ENCODE peak calls at places on chromosomes 2 and 18, in six cellular contexts. C is adipocyte, L is dorsolateral prefrontal cortex, B is mesendoderm, H is uterus, X is stomach. A is an unnamed sample. For H3K27me3, the result is how much of the 10 kb centered on the place peaks cover.

GRCh38 chr2:1707771-1708351 is 36.5 kb downstream of the PXDN start:
- DNase-seq in C (peak), L (no peak), B (peak), H (peak), X (no peak), A (no peak)

GRCh38 chr2:189581354-189582139 is 961 bp upstream of the SLC40A1 start:
- DNase-seq in C (no peak), L (no peak), B (peak), H (no peak), X (peak), A (peak)

GRCh38 chr2:201827621-201828020 is 21.3 kb downstream of the CDK15 start:
- DNase-seq in C (no peak), L (no peak), B (no peak), H (no peak), X (no peak), A (no peak)

GRCh38 chr2:201129044-201129505 is 13.1 kb downstream of the CFLAR start:
- DNase-seq in C (peak), L (no peak), B (no peak), H (no peak), X (peak), A (no peak)

GRCh38 chr2:9763356-9764152 is 79.7 kb upstream of the TAF1B start:
- DNase-seq in C (no peak), L (no peak), B (no peak), H (no peak), X (no peak), A (no peak)

GRCh38 chr2:98608118-98608961 is at the start of the genes COA5 and UNC50:
- DNase-seq in C (peak), L (peak), B (peak), H (peak), X (peak), A (peak)

GRCh38 chr18:32237024-32237423 is 47.2 kb downstream of the MEP1B start:
- DNase-seq in C (no peak), L (no peak), B (no peak), H (no peak), X (no peak), A (no peak)

GRCh38 chr2:16665746-16666452 is at the start of gene CYRIA:
- DNase-seq in C (peak), L (peak), B (peak), H (peak), X (peak), A (peak)

GRCh38 chr2:222594679-222595078 is 61.2 kb downstream of the FARSB start:
- DNase-seq in C (peak), L (no peak), B (no peak), H (no peak), X (no peak), A (no peak)

GRCh38 chr18:69838620-69839411 is 108.9 kb downstream of the CD226 start:
- DNase-seq in C (no peak), L (no peak), B (peak), H (no peak), X (no peak), A (no peak)

GRCh38 chr2:134027980-134028379 is 225.9 kb upstream of the MGAT5 start:
- DNase-seq in C (no peak), L (no peak), B (peak), H (no peak), X (no peak), A (no peak)

GRCh38 chr2:46796843-46797625 is 118.6 kb downstream of the MCFD2 start:
- DNase-seq in C (peak), L (no peak), B (no peak), H (no peak), X (no peak), A (no peak)

GRCh38 chr18:59200787-59201186 is 19.2 kb upstream of the GRP start:
- DNase-seq in C (peak), L (no peak), B (peak), H (no peak), X (no peak), A (no peak)

GRCh38 chr18:58599106-58599505 is 29.8 kb downstream of the ALPK2 start:
- DNase-seq in C (no peak), L (no peak), B (peak), H (no peak), X (no peak), A (no peak)

GRCh38 chr2:30714811-30715709 is 92.2 kb downstream of the CAPN13 start:
- DNase-seq in C (no peak), L (no peak), B (peak), H (no peak), X (peak), A (no peak)

GRCh38 chr18:45254683-45255082 is 360.6 kb upstream of the SLC14A2 start:
- DNase-seq in C (peak), L (no peak), B (no peak), H (peak), X (no peak), A (no peak)

GRCh38 chr2:180385601-180386201 is 378.6 kb upstream of the CWC22 start:
- DNase-seq in C (peak), L (no peak), B (no peak), H (no peak), X (no peak), A (no peak)

GRCh38 chr2:157312866-157313486 is 12.6 kb downstream of the ERMN start:
- DNase-seq in C (peak), L (no peak), B (no peak), H (no peak), X (no peak), A (no peak)

GRCh38 chr18:58671941-58672565 is 788 bp downstream of the MALT1 start:
- DNase-seq in C (peak), L (no peak), B (peak), H (no peak), X (peak), A (no peak)

GRCh38 chr18:2687390-2688001 is 32.0 kb downstream of the SMCHD1 start:
- DNase-seq in C (no peak), L (no peak), B (no peak), H (no peak), X (no peak), A (no peak)

GRCh38 chr18:45687617-45688016 is 36.4 kb upstream of the SLC14A1 start:
- DNase-seq in C (no peak), L (no peak), B (no peak), H (no peak), X (no peak), A (no peak)

GRCh38 chr2:595141-595805 is 81.9 kb downstream of the TMEM18 start:
- DNase-seq in C (no peak), L (no peak), B (no peak), H (no peak), X (no peak), A (no peak)
- H3K27me3 ChIP-seq in C (under half), L (under half), B (under half), H (under half), X (under half), A (under half)

GRCh38 chr2:120886967-120887672 is 151.5 kb downstream of the GLI2 start:
- DNase-seq in C (no peak), L (no peak), B (no peak), H (no peak), X (peak), A (no peak)

GRCh38 chr2:120886534-120886961 is 150.9 kb downstream of the GLI2 start:
- DNase-seq in C (no peak), L (no peak), B (no peak), H (no peak), X (no peak), A (no peak)

GRCh38 chr2:120885311-120885710 is 149.6 kb downstream of the GLI2 start:
- DNase-seq in C (no peak), L (no peak), B (no peak), H (no peak), X (no peak), A (no peak)

GRCh38 chr2:120884406-120885290 is 149.0 kb downstream of the GLI2 start:
- DNase-seq in C (no peak), L (no peak), B (no peak), H (no peak), X (no peak), A (no peak)

GRCh38 chr2:120885749-120886148 is 150.1 kb downstream of the GLI2 start:
- DNase-seq in C (no peak), L (no peak), B (no peak), H (no peak), X (no peak), A (no peak)
- H3K27me3 ChIP-seq in C (under half), L (under half), B (under half), H (under half), X (under half), A (under half)

GRCh38 chr18:79397288-79397829 is 1.6 kb downstream of the NFATC1 start:
- DNase-seq in C (no peak), L (peak), B (no peak), H (no peak), X (no peak), A (no peak)

GRCh38 chr18:79395761-79396404 is at the start of gene NFATC1:
- DNase-seq in C (peak), L (peak), B (peak), H (peak), X (peak), A (peak)

GRCh38 chr18:79397830-79398761 is 2.4 kb downstream of the NFATC1 start:
- DNase-seq in C (no peak), L (peak), B (no peak), H (no peak), X (no peak), A (no peak)

GRCh38 chr18:79395308-79395640 is 456 bp upstream of the NFATC1 start:
- DNase-seq in C (no peak), L (no peak), B (no peak), H (no peak), X (no peak), A (no peak)

DNA sequence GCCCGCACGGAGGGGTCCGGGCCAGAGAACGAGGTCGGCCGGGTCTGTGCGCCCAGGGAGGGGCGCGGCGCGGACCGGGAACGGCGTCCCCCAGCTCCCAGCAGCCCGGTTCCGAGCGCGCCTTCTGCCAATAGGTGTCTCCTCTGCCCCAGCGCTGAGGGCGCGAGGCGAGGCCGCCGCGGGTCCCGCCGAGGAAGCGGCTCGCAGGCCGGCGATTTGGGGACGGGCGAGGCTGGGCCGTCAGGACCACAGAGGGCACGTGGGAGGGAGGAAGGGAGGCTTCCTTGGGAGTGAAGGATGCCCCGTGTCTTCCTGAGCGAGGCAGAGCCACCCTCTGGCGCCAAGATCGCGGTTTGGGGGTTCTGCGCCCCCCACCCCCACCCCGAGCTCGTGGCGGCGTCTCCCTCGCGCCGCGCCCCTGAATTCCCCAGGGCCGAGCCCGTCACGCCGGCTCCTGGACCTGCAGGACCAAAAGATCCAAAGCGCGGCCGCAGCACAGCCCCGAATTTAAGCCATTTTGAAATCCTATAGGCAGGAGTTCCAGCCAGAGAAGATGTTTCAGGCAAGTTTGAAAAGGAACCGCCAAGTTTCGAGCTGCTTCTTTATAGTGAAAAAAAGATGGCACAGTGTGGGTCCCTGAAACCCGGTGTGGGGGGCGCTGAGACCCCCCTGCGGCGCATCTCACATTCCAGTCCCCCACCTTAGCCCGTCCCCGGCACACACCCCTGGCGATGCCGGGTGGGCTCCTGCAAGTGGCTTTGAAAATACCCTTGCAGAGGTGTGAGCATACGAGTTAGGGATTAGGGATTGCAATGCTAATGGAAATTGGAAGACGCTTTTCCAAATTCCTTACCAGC is 929 bp downstream of the NFATC1 start:
- DNase-seq in C (peak), L (peak), B (peak), H (peak), X (no peak), A (peak)
- H3K27me3 ChIP-seq in C (under half), L (under half), B (under half), H (under half), X (half or more), A (under half)

DNA sequence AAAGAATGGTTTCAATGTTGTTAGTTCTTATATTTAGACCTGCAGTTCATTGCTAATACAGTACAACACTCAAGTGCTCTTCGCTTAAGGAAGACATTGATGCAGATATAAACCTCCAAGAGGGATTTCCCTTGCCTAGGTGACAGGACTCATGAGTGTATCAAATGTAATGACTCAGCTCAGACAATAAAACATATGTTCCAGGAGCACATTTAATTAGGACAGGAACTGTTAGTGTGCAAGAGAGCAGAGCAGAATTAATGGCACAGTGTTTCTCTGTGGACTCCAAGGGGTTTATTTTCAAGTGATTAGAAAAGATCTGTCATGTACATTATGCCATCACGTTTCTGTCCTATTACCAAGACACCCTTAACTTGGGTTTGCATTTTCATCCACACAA is 375.0 kb downstream of the LRRTM4 start:
- DNase-seq in C (no peak), L (no peak), B (no peak), H (no peak), X (no peak), A (no peak)
- H3K27me3 ChIP-seq in C (under half), L (under half), B (under half), H (under half), X (under half), A (under half)

DNA sequence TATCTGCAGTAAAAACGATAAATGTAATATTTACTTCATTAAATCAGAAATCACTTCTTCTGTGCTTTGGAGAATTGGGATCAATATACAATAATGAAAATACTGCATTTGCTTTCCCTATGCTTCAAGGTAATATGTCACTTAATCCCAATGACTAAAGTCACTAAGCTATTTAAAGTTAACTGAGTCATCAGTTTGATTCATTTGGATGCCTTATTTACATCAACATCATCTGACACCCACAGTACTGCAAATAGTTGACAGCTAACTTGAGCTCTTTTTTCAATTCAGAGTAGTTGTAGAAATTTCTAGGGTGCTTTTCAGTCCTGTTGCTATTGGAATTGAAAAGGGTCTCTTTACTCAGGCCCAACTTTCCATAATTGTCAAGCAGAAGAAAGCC is 776.9 kb upstream of the FSHR start:
- DNase-seq in C (no peak), L (no peak), B (no peak), H (no peak), X (no peak), A (no peak)
- H3K27me3 ChIP-seq in C (under half), L (under half), B (under half), H (under half), X (under half), A (under half)

GRCh38 chr2:236700703-236701102 is 131.1 kb downstream of the ACKR3 start:
- DNase-seq in C (no peak), L (no peak), B (no peak), H (no peak), X (no peak), A (no peak)

GRCh38 chr2:236698008-236698407 is 128.4 kb downstream of the ACKR3 start:
- DNase-seq in C (no peak), L (no peak), B (no peak), H (no peak), X (no peak), A (no peak)

GRCh38 chr2:236694125-236694888 is 124.7 kb downstream of the ACKR3 start:
- DNase-seq in C (no peak), L (no peak), B (peak), H (no peak), X (no peak), A (no peak)

GRCh38 chr2:236693531-236693930 is 123.9 kb downstream of the ACKR3 start:
- DNase-seq in C (no peak), L (no peak), B (peak), H (no peak), X (no peak), A (no peak)

DNA sequence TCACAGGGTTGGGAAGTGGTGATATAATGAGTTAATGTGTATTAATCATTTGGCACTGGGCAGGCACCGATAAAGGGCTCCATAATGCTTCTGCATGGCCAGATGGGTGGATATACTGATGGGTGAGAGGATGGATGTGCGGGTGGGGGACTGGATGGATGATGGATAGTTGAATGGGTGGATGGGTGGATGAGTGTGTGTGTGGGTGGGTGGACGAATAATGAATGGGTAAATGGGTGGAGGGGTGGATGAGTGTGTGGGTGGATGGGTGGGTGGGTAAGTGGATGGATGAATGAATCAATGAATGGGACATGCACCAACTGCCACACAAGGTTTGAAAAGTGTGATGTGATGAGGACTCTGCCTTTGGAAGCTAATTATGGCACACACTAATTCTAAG is 127.2 kb downstream of the ACKR3 start:
- DNase-seq in C (no peak), L (no peak), B (no peak), H (no peak), X (no peak), A (no peak)
- H3K27me3 ChIP-seq in C (under half), L (under half), B (under half), H (under half), X (under half), A (under half)

GRCh38 chr2:86309966-86310365 is 27.5 kb downstream of the REEP1 start:
- DNase-seq in C (no peak), L (no peak), B (no peak), H (no peak), X (no peak), A (no peak)
- H3K27me3 ChIP-seq in C (under half), L (under half), B (under half), H (under half), X (under half), A (under half)

GRCh38 chr2:237405006-237405559 is 8.9 kb downstream of the COL6A3 start:
- DNase-seq in C (no peak), L (no peak), B (no peak), H (no peak), X (no peak), A (no peak)

GRCh38 chr2:237403024-237403882 is 10.7 kb downstream of the COL6A3 start:
- DNase-seq in C (peak), L (no peak), B (peak), H (no peak), X (no peak), A (no peak)

GRCh38 chr2:237407734-237408133 is 6.2 kb downstream of the COL6A3 start:
- DNase-seq in C (peak), L (no peak), B (no peak), H (peak), X (no peak), A (no peak)

GRCh38 chr2:237404413-237404812 is 9.6 kb downstream of the COL6A3 start:
- DNase-seq in C (no peak), L (no peak), B (no peak), H (no peak), X (no peak), A (no peak)

DNA sequence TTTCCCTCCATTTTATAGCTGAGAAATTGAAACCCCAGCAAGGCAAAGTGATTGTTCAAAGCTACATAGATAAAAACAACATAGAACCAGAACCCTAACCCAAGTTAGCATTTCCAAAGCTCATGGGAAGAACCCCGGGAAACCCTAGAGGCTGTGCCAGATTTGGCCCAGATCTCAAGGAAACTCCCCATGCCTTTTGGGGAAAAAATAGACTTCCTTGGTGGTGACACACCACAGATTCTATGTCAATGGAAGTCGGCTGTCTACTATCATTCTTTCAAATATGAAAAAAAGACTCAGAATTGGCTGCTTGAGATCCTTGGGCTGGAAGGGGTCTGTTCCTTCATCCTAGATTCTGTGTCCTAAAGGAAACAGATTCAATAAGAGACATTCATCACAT is 8.4 kb downstream of the COL6A3 start:
- DNase-seq in C (no peak), L (no peak), B (no peak), H (no peak), X (no peak), A (no peak)
- H3K27me3 ChIP-seq in C (under half), L (under half), B (under half), H (under half), X (under half), A (under half)

DNA sequence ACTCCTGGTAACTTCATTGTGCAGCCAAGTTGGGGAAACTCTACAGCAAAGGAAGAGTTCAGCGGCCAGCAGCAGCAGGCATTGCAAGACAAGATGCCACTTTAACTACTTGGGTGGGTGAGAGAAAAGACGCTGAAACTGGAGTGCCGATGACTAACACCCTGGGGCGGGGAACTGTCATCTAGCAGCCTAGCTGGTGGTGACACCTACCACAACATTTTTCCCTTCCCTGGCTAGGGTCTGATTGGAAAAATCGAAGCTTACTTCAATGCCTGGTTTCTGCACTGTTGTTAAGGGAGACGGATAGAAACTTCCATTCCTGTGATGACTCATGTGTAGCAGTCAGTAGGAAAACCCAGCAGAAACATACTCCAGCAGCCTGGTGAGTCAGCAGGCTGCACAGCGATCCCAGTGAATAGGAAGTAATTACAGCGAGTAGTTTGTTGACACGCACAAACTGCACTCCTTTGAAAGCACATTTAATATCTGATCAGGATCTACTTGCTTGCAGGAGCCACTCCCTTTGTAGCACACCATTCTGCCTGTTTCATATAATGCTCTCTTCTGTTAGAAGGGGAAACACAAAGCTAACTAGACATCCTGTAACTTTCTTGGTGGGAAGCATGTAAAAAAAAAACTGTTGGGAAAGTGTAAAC is 62.1 kb upstream of the MAPRE2 start:
- DNase-seq in C (peak), L (peak), B (peak), H (peak), X (peak), A (peak)
- H3K27me3 ChIP-seq in C (under half), L (under half), B (under half), H (under half), X (under half), A (under half)